ENCODE peak calls at places on chromosomes 5 and 9, in ten cellular contexts. J is GM23248; G is PC-3; N is thyroid gland; V is SJSA1; Z is body of pancreas; B is H9; F is IMR-90; K is CD8-positive, alpha-beta T cell; P is K562. O is an unnamed sample.

GRCh38 chr5:54537720-54538119 is 20.2 kb downstream of the SNX18 start:
- DNase-seq in J (peak), G (no peak), N (no peak), V (no peak), Z (no peak), B (no peak), F (no peak), K (no peak), P (no peak), O (no peak)

GRCh38 chr5:86979801-86980510 is 287.7 kb upstream of the RASA1 start:
- DNase-seq in J (peak), G (peak), N (no peak), V (peak), Z (no peak), B (no peak), F (peak), K (no peak), P (no peak), O (no peak)

GRCh38 chr5:56078675-56079500 is 84.1 kb upstream of the IL6ST start:
- DNase-seq in J (peak), G (no peak), N (no peak), V (no peak), Z (no peak), B (no peak), F (peak), K (no peak), P (no peak), O (no peak)

GRCh38 chr5:43416233-43416987 is 4.2 kb upstream of the CCL28 start:
- DNase-seq in J (no peak), G (no peak), N (no peak), V (no peak), Z (no peak), B (no peak), F (no peak), K (no peak), P (peak), O (no peak)

GRCh38 chr5:96177303-96177869 is 215.7 kb upstream of the ELL2 start:
- DNase-seq in J (peak), G (peak), N (no peak), V (peak), Z (peak), B (no peak), F (peak), K (no peak), P (no peak), O (no peak)

GRCh38 chr5:72848474-72849428 is 32.3 kb downstream of the TNPO1 start:
- DNase-seq in J (peak), G (peak), N (peak), V (peak), Z (peak), B (no peak), F (peak), K (peak), P (peak), O (no peak)

GRCh38 chr5:172534229-172535169 is 80.2 kb upstream of the SH3PXD2B start:
- DNase-seq in J (peak), G (peak), N (no peak), V (no peak), Z (no peak), B (peak), F (no peak), K (no peak), P (no peak), O (no peak)

GRCh38 chr5:50791813-50792212 is 125.4 kb downstream of the PARP8 start:
- DNase-seq in J (no peak), G (no peak), N (no peak), V (no peak), Z (no peak), B (no peak), F (no peak), K (no peak), P (no peak), O (no peak)

GRCh38 chr9:131382850-131383729 is 10.8 kb upstream of the PRRC2B start:
- DNase-seq in J (peak), G (peak), N (peak), V (no peak), Z (peak), B (peak), F (peak), K (no peak), P (peak), O (no peak)

GRCh38 chr5:67765697-67766096 is 449.9 kb upstream of the PIK3R1 start:
- DNase-seq in J (no peak), G (no peak), N (no peak), V (no peak), Z (no peak), B (no peak), F (no peak), K (no peak), P (no peak), O (no peak)

GRCh38 chr5:163809480-163809879 is 304.1 kb downstream of the MAT2B start:
- DNase-seq in J (no peak), G (no peak), N (no peak), V (no peak), Z (no peak), B (no peak), F (peak), K (no peak), P (no peak), O (no peak)

DNA sequence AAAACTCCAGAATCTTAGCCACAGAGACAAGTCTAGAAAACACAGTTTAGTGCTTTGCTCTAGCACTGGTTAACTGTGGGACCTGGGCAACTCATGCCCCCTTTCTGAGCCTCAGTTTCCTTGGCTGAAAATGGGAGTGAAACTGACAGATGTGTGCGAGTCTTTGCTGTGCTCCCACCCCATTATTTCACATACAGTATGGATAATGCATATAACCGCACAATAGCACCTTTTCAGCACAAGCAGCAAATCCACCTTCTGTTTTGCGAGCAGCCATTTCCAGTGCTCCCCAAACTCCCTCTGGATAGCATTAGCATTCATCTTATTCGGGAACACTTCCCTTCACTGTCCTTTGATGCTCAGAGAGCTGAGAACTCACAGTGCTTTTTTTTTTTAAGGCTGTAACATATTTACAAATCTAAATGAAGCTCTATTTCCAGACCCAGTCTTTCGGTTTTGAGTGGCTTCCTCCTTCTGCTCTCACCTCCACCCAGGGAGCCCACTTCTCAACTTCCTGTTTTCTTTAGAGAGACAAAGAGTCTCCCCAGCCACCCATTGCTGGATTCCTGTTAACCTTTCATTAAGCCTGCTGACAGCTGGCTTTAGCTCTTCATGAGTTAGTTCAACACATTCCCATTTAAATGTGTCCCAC is 49.2 kb downstream of the TIMD4 start:
- DNase-seq in J (no peak), G (no peak), N (peak), V (no peak), Z (no peak), B (peak), F (no peak), K (peak), P (no peak), O (no peak)
- H3K27ac ChIP-seq in J (no peak), G (no peak), N (no peak), V (no peak), Z (no peak), B (peak), F (no peak), K (peak), P (no peak), O (no peak)

DNA sequence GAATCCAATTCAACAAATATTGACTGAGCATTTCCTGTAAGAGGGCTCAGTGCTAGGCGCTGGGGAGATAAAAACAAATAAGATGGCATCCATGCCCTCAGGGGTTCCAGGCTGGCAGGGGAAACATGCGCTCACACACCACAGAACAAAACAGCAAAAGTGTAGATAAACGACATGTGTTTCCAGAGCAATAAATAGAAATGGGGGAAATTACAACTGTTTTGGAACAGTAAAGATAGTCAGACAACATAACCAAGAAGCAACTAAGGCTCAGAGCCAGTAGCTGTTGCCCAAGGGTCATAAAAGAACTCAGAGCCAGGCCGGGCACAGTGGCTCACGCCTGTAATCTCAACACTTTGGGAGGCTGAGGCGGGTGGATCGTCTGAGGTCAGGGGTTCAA is 25.1 kb downstream of the ZNF608 start:
- DNase-seq in J (no peak), G (no peak), N (no peak), V (no peak), Z (no peak), B (no peak), F (no peak), K (no peak), P (no peak), O (no peak)
- H3K27ac ChIP-seq in J (no peak), G (no peak), N (no peak), V (no peak), Z (no peak), B (no peak), F (no peak), K (no peak), P (no peak), O (no peak)

DNA sequence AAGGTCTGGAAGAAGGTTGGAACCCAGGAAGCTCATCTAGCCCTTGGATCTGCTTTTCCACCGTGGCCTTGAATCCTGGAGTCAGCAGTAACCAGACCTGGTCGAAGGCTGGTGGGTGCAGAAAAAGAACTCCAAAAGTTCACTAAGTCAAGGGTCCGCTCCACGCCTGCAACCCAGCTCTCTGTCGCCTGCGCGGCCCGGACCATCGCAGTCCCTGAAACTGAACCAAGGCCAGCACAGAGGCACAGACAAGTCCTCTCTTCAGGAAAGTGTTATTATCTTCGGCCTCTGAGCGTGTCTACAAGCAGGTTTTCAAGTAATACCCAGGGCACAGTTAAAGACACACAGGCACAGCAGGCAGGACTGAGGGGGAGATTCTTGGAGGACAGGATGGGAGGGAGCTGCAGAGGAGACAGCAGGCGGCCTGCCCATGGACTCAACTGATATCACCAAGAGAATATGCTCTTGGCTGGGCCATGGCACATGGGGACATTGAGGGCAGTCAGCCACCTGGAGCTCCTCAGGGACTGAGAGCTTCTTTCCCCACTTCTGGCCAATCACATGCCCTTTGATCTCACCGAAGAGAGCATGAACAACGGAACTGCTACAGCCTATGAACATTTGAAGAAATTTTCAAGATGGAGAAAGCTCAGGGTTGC is 45.8 kb upstream of the SEMA4D start:
- DNase-seq in J (no peak), G (no peak), N (no peak), V (no peak), Z (no peak), B (no peak), F (no peak), K (no peak), P (no peak), O (no peak)
- H3K27ac ChIP-seq in J (no peak), G (no peak), N (no peak), V (no peak), Z (no peak), B (no peak), F (no peak), K (no peak), P (no peak), O (no peak)

GRCh38 chr5:137498736-137499505 is at the start of gene SPOCK1:
- DNase-seq in J (peak), G (peak), N (peak), V (peak), Z (peak), B (peak), F (peak), K (peak), P (peak), O (no peak)
- H3K27ac ChIP-seq in J (no peak), G (no peak), N (no peak), V (no peak), Z (no peak), B (no peak), F (no peak), K (no peak), P (no peak), O (no peak)

GRCh38 chr9:13943176-13943575 is 370.8 kb downstream of the NFIB start:
- DNase-seq in J (no peak), G (no peak), N (no peak), V (no peak), Z (no peak), B (no peak), F (no peak), K (no peak), P (no peak), O (no peak)
- H3K27ac ChIP-seq in J (no peak), G (peak), N (no peak), V (no peak), Z (no peak), B (no peak), F (no peak), K (no peak), P (no peak), O (no peak)